ENCODE peak calls at places on chromosomes 2 and 18, in seven cellular contexts. Y, K, A, Z, W, J and S are unnamed samples.

GRCh38 chr2:62999905-63000304 is 50.7 kb upstream of the OTX1 start:
- DNase-seq in A (peak), K (no peak), Y (peak), Z (no peak), J (no peak), W (no peak), S (no peak)

GRCh38 chr2:200616193-200616592 is 30.4 kb downstream of the AOX1 start:
- DNase-seq in W (peak), Y (no peak), K (no peak), A (no peak), Z (no peak), J (no peak), S (no peak)

GRCh38 chr2:43305006-43305405 is 78.6 kb upstream of the ZFP36L2 start:
- DNase-seq in W (no peak), Y (no peak), J (no peak), Z (no peak), A (no peak), K (peak), S (no peak)

GRCh38 chr2:135701442-135701841 is 40.2 kb upstream of the UBXN4 start:
- DNase-seq in J (no peak), A (no peak), Z (no peak), K (peak), W (no peak), Y (peak), S (no peak)

GRCh38 chr2:126664234-126664633 is 8.3 kb downstream of the GYPC start:
- DNase-seq in Z (no peak), A (no peak), J (no peak), K (no peak), W (peak), Y (no peak), S (no peak)

GRCh38 chr2:81304154-81304830 is 999.7 kb upstream of the LRRTM1 start:
- DNase-seq in W (no peak), K (no peak), Y (no peak), Z (no peak), A (no peak), J (no peak), S (no peak)

GRCh38 chr18:38948436-38948835 is 1382.8 kb upstream of the CELF4 start:
- DNase-seq in K (no peak), A (no peak), Z (no peak), W (no peak), J (no peak), Y (no peak), S (no peak)

GRCh38 chr2:125167152-125167551 is 1142.1 kb downstream of the CNTNAP5 start:
- DNase-seq in J (no peak), Z (no peak), Y (no peak), W (no peak), A (no peak), K (peak), S (no peak)

GRCh38 chr2:131009713-131010475 is 83.4 kb downstream of the FAM168B start:
- DNase-seq in A (no peak), Z (no peak), Y (no peak), J (no peak), W (no peak), K (no peak), S (no peak)

GRCh38 chr2:46298272-46298521 is 990 bp downstream of the EPAS1 start:
- DNase-seq in Z (no peak), J (no peak), Y (no peak), K (no peak), A (no peak), W (no peak), S (no peak)

GRCh38 chr18:40159141-40160017 is 1795.7 kb upstream of the PIK3C3 start:
- DNase-seq in A (no peak), K (peak), Z (no peak), W (peak), Y (peak), J (no peak), S (peak)

GRCh38 chr2:28296243-28296642 is 96.4 kb upstream of the FOSL2 start:
- DNase-seq in Z (no peak), W (no peak), J (no peak), K (peak), Y (peak), A (no peak), S (no peak)

GRCh38 chr2:160469615-160470204 is 23.9 kb downstream of the RBMS1 start:
- DNase-seq in W (no peak), Y (no peak), K (no peak), A (no peak), Z (no peak), J (no peak), S (no peak)

GRCh38 chr2:69087912-69088240 is 74.9 kb downstream of the ANTXR1 start:
- DNase-seq in Z (no peak), Y (peak), A (no peak), K (peak), J (no peak), W (no peak), S (no peak)

GRCh38 chr18:23092121-23092520 is 43.2 kb upstream of the CABLES1 start:
- DNase-seq in Y (no peak), W (no peak), K (no peak), Z (no peak), A (no peak), J (no peak), S (no peak)

GRCh38 chr2:176745543-176746331 is 466.9 kb upstream of the HNRNPA3 start:
- DNase-seq in Z (no peak), W (peak), A (no peak), J (no peak), K (no peak), Y (no peak), S (no peak)

GRCh38 chr18:24475926-24476589 is 15.6 kb downstream of the HRH4 start:
- DNase-seq in W (no peak), Z (no peak), J (no peak), A (no peak), Y (no peak), K (no peak), S (no peak)

GRCh38 chr2:78431241-78431640 is 594.3 kb upstream of the REG3G start:
- DNase-seq in W (no peak), K (no peak), Y (no peak), A (no peak), Z (no peak), J (no peak), S (peak)

GRCh38 chr2:227248876-227249275 is 76.2 kb upstream of the MFF start:
- DNase-seq in J (no peak), Y (no peak), A (no peak), Z (no peak), W (no peak), K (no peak), S (no peak)

GRCh38 chr2:206368933-206369569 is 74.3 kb upstream of the ADAM23 start:
- DNase-seq in K (no peak), A (no peak), Y (no peak), W (no peak), J (no peak), Z (no peak), S (no peak)

GRCh38 chr2:231785822-231786176 is 446 bp upstream of the COPS7B start:
- DNase-seq in Y (no peak), Z (no peak), A (no peak), K (no peak), W (no peak), J (no peak), S (no peak)

GRCh38 chr2:147525724-147526489 is 318.9 kb upstream of the ACVR2A start:
- DNase-seq in A (no peak), J (no peak), K (no peak), W (peak), Y (no peak), Z (no peak), S (no peak)

GRCh38 chr2:217471329-217471728 is 531.5 kb downstream of the TNS1 start:
- DNase-seq in A (no peak), Y (no peak), K (peak), Z (no peak), J (no peak), W (no peak), S (no peak)

GRCh38 chr2:10709290-10709939 is 12.0 kb upstream of the ATP6V1C2 start:
- DNase-seq in Z (no peak), A (no peak), W (no peak), K (no peak), J (no peak), Y (no peak), S (peak)

GRCh38 chr18:79863946-79864725 is 66.4 kb downstream of the KCNG2 start:
- DNase-seq in W (no peak), A (no peak), J (peak), Z (peak), Y (no peak), K (no peak), S (no peak)

GRCh38 chr2:54555318-54555837 is 99.3 kb downstream of the SPTBN1 start:
- DNase-seq in K (no peak), A (no peak), J (no peak), Y (no peak), Z (no peak), W (no peak), S (no peak)

GRCh38 chr18:22387787-22388186 is 29.9 kb downstream of the CTAGE1 start:
- DNase-seq in A (no peak), K (no peak), J (no peak), Y (no peak), Z (no peak), W (no peak), S (no peak)

GRCh38 chr2:143209570-143210445 is 80.6 kb downstream of the ARHGAP15 start:
- DNase-seq in A (no peak), Y (no peak), J (no peak), K (no peak), W (no peak), Z (no peak), S (no peak)

GRCh38 chr2:117956036-117956791 is 57.7 kb downstream of the CCDC93 start:
- DNase-seq in Z (no peak), K (peak), W (no peak), Y (no peak), J (no peak), A (no peak), S (no peak)

GRCh38 chr18:12000072-12000659 is 18.9 kb downstream of the IMPA2 start:
- DNase-seq in Y (no peak), A (no peak), J (no peak), W (no peak), Z (no peak), K (no peak), S (no peak)

GRCh38 chr18:70107037-70107436 is 98.5 kb downstream of the RTTN start:
- DNase-seq in W (no peak), Z (no peak), Y (no peak), A (no peak), K (no peak), J (no peak), S (no peak)

GRCh38 chr2:215841175-215841816 is 172.1 kb downstream of the MREG start:
- DNase-seq in K (no peak), A (no peak), J (no peak), W (peak), Z (no peak), Y (peak), S (no peak)

GRCh38 chr2:128531856-128532255 is 213.2 kb upstream of the HS6ST1 start:
- DNase-seq in Y (no peak), Z (no peak), J (no peak), A (no peak), W (peak), K (no peak), S (no peak)
- TF ChIP-seq CTCF in Y (no peak), Z (peak), J (peak), A (no peak), W (peak), K (peak), S (no peak)

DNA sequence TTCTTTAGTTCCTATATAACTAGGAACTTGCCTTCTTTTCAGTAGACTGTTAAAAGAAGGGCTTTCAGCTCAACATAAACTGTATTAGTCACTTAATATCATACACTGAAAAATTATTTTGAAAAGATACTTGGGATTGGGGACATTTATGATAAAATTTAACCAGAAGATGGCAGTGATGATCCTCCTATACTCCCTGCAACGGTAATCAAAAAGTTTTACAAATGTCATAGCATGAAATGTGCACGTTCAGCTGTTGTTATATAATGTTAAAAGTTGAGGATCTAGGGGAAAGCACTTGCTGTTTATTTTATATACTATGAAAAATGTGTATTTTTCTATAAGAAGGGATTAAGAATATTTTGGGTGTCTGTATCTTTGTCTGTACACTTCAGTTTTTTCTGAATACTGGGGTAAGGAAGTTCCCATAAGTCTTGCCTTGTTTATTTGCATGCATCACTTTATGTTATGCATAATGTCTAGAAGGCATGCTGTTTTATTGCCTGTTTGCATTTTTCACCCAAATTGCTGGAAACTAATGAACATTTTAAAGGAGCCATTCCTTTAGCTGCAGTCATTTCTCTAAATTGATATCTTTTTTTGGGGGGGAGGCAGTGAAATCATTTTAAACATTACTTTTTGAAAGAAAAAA is 19.0 kb downstream of the DYNC1I2 start:
- DNase-seq in W (peak), J (no peak), Z (no peak), Y (no peak), A (no peak), K (peak), S (no peak)
- TF ChIP-seq CTCF in W (peak), J (peak), Z (peak), Y (no peak), A (no peak), K (peak), S (no peak)

DNA sequence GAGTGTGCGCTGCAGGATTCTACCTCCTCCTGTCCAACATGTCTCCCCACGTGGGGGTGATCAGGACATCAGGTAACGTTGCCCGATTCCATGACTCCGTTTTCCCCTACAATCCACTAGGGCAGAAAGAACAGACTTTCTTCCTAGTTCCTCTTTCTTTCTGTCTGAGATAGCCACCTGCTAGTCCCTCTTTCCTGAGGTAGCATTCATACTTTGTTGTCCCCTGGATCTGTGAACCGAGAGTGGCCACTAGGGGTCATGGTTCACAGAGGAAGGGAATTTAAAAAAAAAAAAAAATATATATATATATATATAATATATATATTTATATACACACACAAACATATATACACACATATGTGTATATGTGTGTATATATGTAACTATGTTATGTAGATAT is 210.0 kb upstream of the ZNF521 start:
- DNase-seq in Z (no peak), K (peak), W (peak), J (no peak), Y (peak), A (no peak), S (peak)
- TF ChIP-seq CTCF in Z (peak), K (peak), W (peak), J (peak), Y (peak), A (no peak), S (peak)

DNA sequence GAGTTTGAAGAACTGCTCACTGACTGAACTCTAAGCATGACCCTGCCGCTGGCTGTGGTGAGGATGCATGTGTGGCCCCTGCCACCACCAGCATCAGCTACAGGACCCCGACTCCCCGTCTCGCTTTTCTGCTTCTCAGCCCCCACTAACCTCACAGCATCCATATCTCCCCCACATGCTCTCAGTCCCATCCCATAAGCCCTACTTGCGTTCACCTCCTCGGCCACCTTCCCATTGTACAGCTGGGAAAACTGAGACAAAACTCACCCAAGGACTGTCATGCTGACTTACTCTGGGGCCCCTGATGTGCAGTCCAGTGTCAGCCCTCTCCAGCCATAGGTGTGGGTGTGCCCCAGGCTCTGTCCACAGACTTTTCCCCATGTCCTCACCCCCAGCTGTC is 104.2 kb upstream of the SH3BP4 start:
- DNase-seq in A (no peak), Y (no peak), K (no peak), Z (no peak), J (no peak), W (no peak), S (no peak)
- TF ChIP-seq CTCF in A (no peak), Y (no peak), K (no peak), Z (no peak), J (no peak), W (no peak), S (no peak)

DNA sequence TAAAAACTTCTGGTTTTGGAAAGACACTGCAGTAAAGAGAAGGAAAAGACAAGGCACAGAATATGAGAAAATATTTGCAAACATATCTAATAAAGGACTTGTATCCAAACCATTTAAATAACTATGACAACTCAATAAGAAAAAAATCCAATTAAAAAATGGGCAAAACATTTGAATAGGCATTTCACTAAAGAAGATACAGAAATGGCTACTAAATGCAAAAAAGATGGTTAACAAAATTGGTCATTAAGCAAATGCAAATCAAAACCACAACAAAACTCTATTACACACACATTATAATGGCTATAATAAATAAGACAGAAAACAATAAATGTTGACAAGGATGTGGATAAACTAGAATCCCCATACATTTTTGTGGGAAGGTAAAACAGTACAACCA is 14.5 kb downstream of the MYOM1 start:
- DNase-seq in K (no peak), Y (no peak), W (no peak), Z (no peak), J (no peak), A (no peak), S (no peak)
- TF ChIP-seq CTCF in K (no peak), Y (no peak), W (no peak), Z (no peak), J (no peak), A (no peak), S (no peak)

GRCh38 chr2:197497301-197497700 is 2.3 kb downstream of the HSPD1 start:
- DNase-seq in Z (no peak), K (no peak), J (no peak), W (no peak), Y (no peak), A (no peak), S (no peak)
- TF ChIP-seq CTCF in Z (no peak), K (no peak), J (no peak), W (no peak), Y (no peak), A (no peak), S (no peak)

GRCh38 chr2:79627237-79627636 is 114.4 kb downstream of the CTNNA2 start:
- DNase-seq in Y (no peak), A (no peak), K (no peak), J (no peak), Z (no peak), W (no peak), S (no peak)

GRCh38 chr2:79630972-79631551 is 118.2 kb downstream of the CTNNA2 start:
- DNase-seq in W (no peak), K (no peak), Y (no peak), A (no peak), J (no peak), Z (no peak), S (no peak)

DNA sequence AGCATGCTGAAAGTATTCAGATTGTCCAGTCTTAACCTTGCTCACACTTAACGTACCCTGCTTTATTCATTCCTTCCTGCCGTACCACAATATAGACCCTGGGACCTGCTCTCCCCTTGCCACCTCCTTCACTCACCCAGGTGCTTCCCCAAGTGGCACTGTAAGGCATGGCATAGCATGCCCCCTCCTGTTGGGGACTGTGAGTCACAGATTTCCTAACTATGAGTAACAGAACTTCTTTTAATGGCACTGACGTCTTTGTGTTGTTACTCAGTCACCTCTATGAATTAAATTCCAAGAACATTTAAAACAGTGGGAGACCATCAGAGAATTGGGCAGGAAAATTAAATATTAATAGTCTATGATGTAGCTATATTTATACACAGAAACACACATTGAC is 117.2 kb downstream of the CTNNA2 start:
- DNase-seq in W (no peak), K (no peak), Z (no peak), Y (no peak), A (no peak), J (no peak), S (no peak)
- TF ChIP-seq CTCF in W (no peak), K (no peak), Z (no peak), Y (no peak), A (no peak), J (no peak), S (no peak)

GRCh38 chr2:29558097-29558496 is 363.3 kb downstream of the ALK start:
- DNase-seq in A (no peak), Y (no peak), Z (no peak), K (no peak), W (no peak), J (no peak), S (no peak)
- TF ChIP-seq CTCF in A (no peak), Y (no peak), Z (no peak), K (no peak), W (no peak), J (no peak), S (no peak)

DNA sequence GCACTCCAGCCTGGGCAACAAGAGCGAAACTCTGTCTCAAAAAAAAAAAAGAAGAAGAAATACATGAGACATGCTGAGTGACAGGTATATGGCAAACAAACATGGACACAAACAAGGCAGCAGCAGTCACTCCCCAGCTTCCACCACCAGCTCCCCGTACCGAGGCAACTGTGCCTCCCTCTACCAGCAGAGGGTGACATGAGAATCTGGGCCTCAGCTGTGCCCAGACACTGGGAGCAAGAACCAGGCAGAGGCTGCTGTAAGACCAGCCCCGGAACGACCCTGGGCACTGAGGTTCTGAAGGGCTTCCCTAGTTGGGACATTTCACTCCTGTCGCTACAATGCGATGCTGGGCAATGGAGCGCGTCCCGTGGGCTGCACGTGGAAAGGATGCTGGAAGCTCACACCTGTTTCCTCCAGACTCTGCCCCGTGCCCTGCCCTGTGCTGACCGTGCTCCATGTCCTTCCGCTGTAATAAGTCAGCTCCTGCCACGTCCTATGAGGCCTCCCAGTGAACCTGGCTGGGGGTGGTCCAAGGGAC is 37.1 kb downstream of the BOK start:
- DNase-seq in W (no peak), K (no peak), Z (no peak), J (no peak), A (no peak), Y (no peak), S (no peak)
- TF ChIP-seq CTCF in W (no peak), K (peak), Z (no peak), J (peak), A (no peak), Y (peak), S (no peak)

GRCh38 chr2:96878796-96879544 is 9.1 kb upstream of the SEMA4C start:
- DNase-seq in J (no peak), Y (no peak), W (no peak), A (no peak), Z (no peak), K (no peak), S (no peak)
- TF ChIP-seq CTCF in J (no peak), Y (no peak), W (no peak), A (no peak), Z (no peak), K (no peak), S (no peak)